ENCODE peak calls at places on chromosome 10, in five cellular contexts. One of them, this sample, is unnamed.
A peak's percentile ranks its signal among the peaks of the same experiment; 100 is the strongest.

GRCh38 chr10:77571490-77571889 is 66.1 kb downstream of the KCNMA1 start:
- DNase-seq in keratinocyte: no peak
- DNase-seq in fibroblast of lung: no peak
- DNase-seq in PC-3: no peak
- DNase-seq in neural progenitor cell: no peak
- DNase-seq in this sample: no peak

GRCh38 chr10:396107-396506 is 260.9 kb downstream of the ZMYND11 start:
- DNase-seq in keratinocyte: no peak
- DNase-seq in fibroblast of lung: no peak
- DNase-seq in PC-3: no peak
- DNase-seq in neural progenitor cell: no peak
- DNase-seq in this sample: no peak

GRCh38 chr10:20582041-20582440 is 315.1 kb downstream of the NEBL start:
- DNase-seq in keratinocyte: no peak
- DNase-seq in fibroblast of lung: no peak
- DNase-seq in PC-3: no peak
- DNase-seq in neural progenitor cell: no peak
- DNase-seq in this sample: no peak

GRCh38 chr10:73788864-73789658 is 3.7 kb downstream of the ZSWIM8 start:
- DNase-seq in keratinocyte: no peak
- DNase-seq in fibroblast of lung: no peak
- DNase-seq in PC-3: no peak
- DNase-seq in neural progenitor cell: no peak
- DNase-seq in this sample: no peak

GRCh38 chr10:83957168-83957750 is 182.1 kb upstream of the GHITM start:
- DNase-seq in keratinocyte: no peak
- DNase-seq in fibroblast of lung: no peak
- DNase-seq in PC-3: no peak
- DNase-seq in neural progenitor cell: peak; percentile 80
- DNase-seq in this sample: peak; percentile 50

GRCh38 chr10:129079705-129080104 is 387.3 kb upstream of the MGMT start:
- DNase-seq in keratinocyte: no peak
- DNase-seq in fibroblast of lung: no peak
- DNase-seq in PC-3: no peak
- DNase-seq in neural progenitor cell: peak; percentile 61
- DNase-seq in this sample: peak; percentile 94

GRCh38 chr10:121823993-121824463 is 103.8 kb downstream of the ATE1 start:
- DNase-seq in keratinocyte: no peak
- DNase-seq in fibroblast of lung: peak; percentile 61
- DNase-seq in PC-3: peak; percentile 62
- DNase-seq in neural progenitor cell: peak; percentile 43
- DNase-seq in this sample: peak; percentile 62

GRCh38 chr10:102627446-102628293 is 16.6 kb upstream of the TRIM8 start:
- DNase-seq in keratinocyte: no peak
- DNase-seq in fibroblast of lung: peak; percentile 62
- DNase-seq in PC-3: peak; percentile 25
- DNase-seq in neural progenitor cell: peak; percentile 91
- DNase-seq in this sample: no peak

GRCh38 chr10:5890519-5890878 is 456 bp downstream of the FBH1 start:
- DNase-seq in keratinocyte: no peak
- DNase-seq in fibroblast of lung: peak; percentile 18
- DNase-seq in PC-3: peak; percentile 1
- DNase-seq in neural progenitor cell: peak; percentile 45
- DNase-seq in this sample: peak; percentile 5

GRCh38 chr10:12785338-12785934 is 216.1 kb downstream of the CCDC3 start:
- DNase-seq in keratinocyte: no peak
- DNase-seq in fibroblast of lung: no peak
- DNase-seq in PC-3: peak; percentile 22
- DNase-seq in neural progenitor cell: peak; percentile 45
- DNase-seq in this sample: no peak

GRCh38 chr10:86871563-86872183 is 85.7 kb downstream of the MMRN2 start:
- DNase-seq in keratinocyte: no peak
- DNase-seq in fibroblast of lung: no peak
- DNase-seq in PC-3: no peak
- DNase-seq in neural progenitor cell: peak; percentile 10
- DNase-seq in this sample: no peak

GRCh38 chr10:89480047-89480446 is 55.3 kb downstream of the SLC16A12 start:
- DNase-seq in keratinocyte: no peak
- DNase-seq in fibroblast of lung: peak; percentile 70
- DNase-seq in PC-3: no peak
- DNase-seq in neural progenitor cell: no peak
- DNase-seq in this sample: no peak

GRCh38 chr10:84348431-84348830 is 20.0 kb downstream of the CCSER2 start:
- DNase-seq in keratinocyte: no peak
- DNase-seq in fibroblast of lung: no peak
- DNase-seq in PC-3: peak; percentile 32
- DNase-seq in neural progenitor cell: no peak
- DNase-seq in this sample: no peak

GRCh38 chr10:74825371-74826141 is 844 bp upstream of the KAT6B start:
- DNase-seq in keratinocyte: no peak
- DNase-seq in fibroblast of lung: no peak
- DNase-seq in PC-3: peak; percentile 74
- DNase-seq in neural progenitor cell: peak; percentile 89
- DNase-seq in this sample: peak; percentile 57

GRCh38 chr10:91051834-91052233 is 130.9 kb upstream of the ANKRD1 start:
- DNase-seq in keratinocyte: no peak
- DNase-seq in fibroblast of lung: peak; percentile 55
- DNase-seq in PC-3: no peak
- DNase-seq in neural progenitor cell: no peak
- DNase-seq in this sample: no peak

GRCh38 chr10:128566376-128566968 is 440.2 kb upstream of the MKI67 start:
- DNase-seq in keratinocyte: no peak
- DNase-seq in fibroblast of lung: no peak
- DNase-seq in PC-3: no peak
- DNase-seq in neural progenitor cell: no peak
- DNase-seq in this sample: no peak

GRCh38 chr10:99235872-99236626 is 397 bp upstream of the HPSE2 start:
- DNase-seq in keratinocyte: no peak
- DNase-seq in fibroblast of lung: peak; percentile 43
- DNase-seq in PC-3: no peak
- DNase-seq in neural progenitor cell: peak; percentile 68
- DNase-seq in this sample: peak; percentile 12

GRCh38 chr10:21813944-21814343 is 189.6 kb downstream of the DNAJC1 start:
- DNase-seq in keratinocyte: no peak
- DNase-seq in fibroblast of lung: no peak
- DNase-seq in PC-3: no peak
- DNase-seq in neural progenitor cell: no peak
- DNase-seq in this sample: no peak

GRCh38 chr10:21807162-21807561 is 196.4 kb downstream of the DNAJC1 start:
- DNase-seq in keratinocyte: no peak
- DNase-seq in fibroblast of lung: no peak
- DNase-seq in PC-3: no peak
- DNase-seq in neural progenitor cell: peak; percentile 88
- DNase-seq in this sample: peak; percentile 51

GRCh38 chr10:21808525-21808924 is 195.0 kb downstream of the DNAJC1 start:
- DNase-seq in keratinocyte: no peak
- DNase-seq in fibroblast of lung: no peak
- DNase-seq in PC-3: no peak
- DNase-seq in neural progenitor cell: peak; percentile 21
- DNase-seq in this sample: peak; percentile 7

GRCh38 chr10:21811245-21811585 is 192.3 kb downstream of the DNAJC1 start:
- DNase-seq in keratinocyte: peak; percentile 25
- DNase-seq in fibroblast of lung: no peak
- DNase-seq in PC-3: no peak
- DNase-seq in neural progenitor cell: no peak
- DNase-seq in this sample: no peak

DNA sequence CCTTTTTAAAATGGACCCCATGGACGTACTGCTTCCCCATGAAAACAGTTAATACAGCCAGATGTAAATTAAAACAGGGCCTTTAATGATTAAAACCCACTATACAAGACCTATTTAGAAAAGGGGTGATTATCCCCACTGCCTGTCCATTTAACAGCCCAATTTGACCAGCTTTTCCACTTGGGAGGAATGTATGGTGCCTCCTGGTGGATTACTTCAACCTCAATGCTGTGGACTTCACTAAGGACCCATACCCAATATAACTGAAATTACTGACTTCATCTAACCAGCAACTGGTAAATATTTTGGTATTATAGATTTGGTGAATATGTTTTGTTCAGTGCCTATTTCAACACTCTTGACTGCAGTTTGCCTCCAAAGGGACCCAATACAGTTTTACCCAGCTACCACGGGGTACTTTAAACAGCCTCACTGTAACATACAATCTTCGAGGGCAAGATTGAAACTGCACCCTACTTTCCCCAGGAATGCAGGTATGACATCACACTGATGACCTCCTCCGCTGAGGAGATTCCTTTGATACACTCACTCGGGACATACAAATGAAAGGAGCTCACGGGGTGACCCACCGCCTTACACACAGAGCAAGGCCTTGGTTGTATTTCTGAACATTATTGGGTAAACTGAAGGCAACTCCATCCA is 192.8 kb downstream of the DNAJC1 start:
- DNase-seq in keratinocyte: no peak
- DNase-seq in fibroblast of lung: no peak
- DNase-seq in PC-3: no peak
- DNase-seq in neural progenitor cell: no peak
- DNase-seq in this sample: no peak
- H3K27ac ChIP-seq in keratinocyte: peak overlapping the region; percentile 17
- H3K27ac ChIP-seq in fibroblast of lung: no peak overlapping the region
- H3K27ac ChIP-seq in PC-3: no peak overlapping the region
- H3K27ac ChIP-seq in neural progenitor cell: no peak overlapping the region
- H3K27ac ChIP-seq in this sample: no peak overlapping the region

GRCh38 chr10:93063977-93064660 is 3.5 kb downstream of the CYP26C1 start:
- DNase-seq in keratinocyte: no peak
- DNase-seq in fibroblast of lung: no peak
- DNase-seq in PC-3: no peak
- DNase-seq in neural progenitor cell: no peak
- DNase-seq in this sample: no peak

GRCh38 chr10:93066544-93066913 is 5.9 kb downstream of the CYP26C1 start:
- DNase-seq in keratinocyte: no peak
- DNase-seq in fibroblast of lung: no peak
- DNase-seq in PC-3: no peak
- DNase-seq in neural progenitor cell: no peak
- DNase-seq in this sample: no peak

GRCh38 chr10:93064874-93065660 is 4.5 kb downstream of the CYP26C1 start:
- DNase-seq in keratinocyte: no peak
- DNase-seq in fibroblast of lung: no peak
- DNase-seq in PC-3: no peak
- DNase-seq in neural progenitor cell: no peak
- DNase-seq in this sample: no peak

GRCh38 chr10:93067443-93068365 is 6.0 kb upstream of the CYP26A1 start:
- DNase-seq in keratinocyte: no peak
- DNase-seq in fibroblast of lung: no peak
- DNase-seq in PC-3: no peak
- DNase-seq in neural progenitor cell: no peak
- DNase-seq in this sample: no peak

DNA sequence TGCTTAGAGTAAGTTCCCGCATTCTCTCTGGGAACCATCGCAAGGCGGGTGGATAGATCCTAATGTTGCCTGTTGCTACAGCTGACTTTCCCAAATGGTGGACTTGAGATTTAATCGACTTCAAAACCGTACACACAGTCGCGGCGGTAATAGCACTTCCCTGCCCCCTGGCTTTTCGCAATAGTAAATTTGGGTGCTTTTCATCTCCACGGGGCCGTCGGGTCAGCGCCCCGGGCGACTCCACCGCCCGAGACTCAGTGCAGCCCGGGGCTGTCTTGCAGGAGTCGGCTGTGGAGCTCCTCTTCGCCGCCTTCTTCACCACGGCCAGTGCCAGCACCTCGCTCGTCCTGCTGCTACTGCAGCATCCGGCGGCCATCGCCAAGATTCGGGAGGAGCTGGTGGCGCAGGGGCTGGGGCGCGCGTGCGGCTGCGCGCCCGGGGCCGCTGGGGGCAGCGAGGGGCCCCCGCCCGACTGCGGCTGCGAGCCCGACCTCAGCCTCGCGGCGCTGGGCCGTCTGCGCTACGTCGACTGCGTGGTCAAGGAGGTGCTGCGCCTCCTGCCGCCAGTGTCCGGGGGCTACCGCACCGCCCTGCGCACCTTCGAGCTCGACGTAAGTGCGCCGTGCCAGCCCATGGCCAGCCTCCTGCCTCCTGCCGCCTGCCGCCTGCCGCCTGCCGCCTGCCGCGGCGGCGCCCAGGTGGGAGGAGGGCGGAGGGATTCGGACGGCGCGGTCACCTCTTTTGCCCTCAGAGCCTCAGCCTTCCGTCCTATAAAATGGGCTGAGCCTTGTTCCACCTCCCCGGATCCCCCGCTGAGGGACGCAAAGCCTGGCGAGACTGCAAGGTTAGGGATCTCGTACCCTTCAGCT is 5.3 kb downstream of the CYP26C1 start:
- DNase-seq in keratinocyte: no peak
- DNase-seq in fibroblast of lung: no peak
- DNase-seq in PC-3: no peak
- DNase-seq in neural progenitor cell: peak; percentile 79
- DNase-seq in this sample: no peak
- TF ChIP-seq EZH2 in keratinocyte: peak; percentile 93
- TF ChIP-seq EZH2 in fibroblast of lung: peak; percentile 74
- TF ChIP-seq EZH2 in PC-3: no peak
- TF ChIP-seq EZH2 in neural progenitor cell: peak; percentile 91
- TF ChIP-seq EZH2 in this sample: peak; percentile 2

GRCh38 chr10:33273295-33274002 is 61.0 kb downstream of the NRP1 start:
- DNase-seq in keratinocyte: no peak
- DNase-seq in fibroblast of lung: peak; percentile 99
- DNase-seq in PC-3: peak; percentile 100
- DNase-seq in neural progenitor cell: peak; percentile 28
- DNase-seq in this sample: peak; percentile 97
- H3K27ac ChIP-seq in keratinocyte: peak overlapping the region; percentile 55
- H3K27ac ChIP-seq in fibroblast of lung: peak overlapping the region; percentile 93
- H3K27ac ChIP-seq in PC-3: peak overlapping the region; percentile 71
- H3K27ac ChIP-seq in neural progenitor cell: peak overlapping the region; percentile 43
- H3K27ac ChIP-seq in this sample: peak overlapping the region; percentile 77

GRCh38 chr10:117543999-117544728 is 1.6 kb downstream of the EMX2 start:
- DNase-seq in keratinocyte: no peak
- DNase-seq in fibroblast of lung: no peak
- DNase-seq in PC-3: no peak
- DNase-seq in neural progenitor cell: peak; percentile 73
- DNase-seq in this sample: no peak

GRCh38 chr10:117541405-117541908 is 1.1 kb upstream of the EMX2 start:
- DNase-seq in keratinocyte: peak; percentile 32
- DNase-seq in fibroblast of lung: no peak
- DNase-seq in PC-3: no peak
- DNase-seq in neural progenitor cell: peak; percentile 90
- DNase-seq in this sample: peak; percentile 40

GRCh38 chr10:117541909-117542705 is 439 bp upstream of the EMX2 start:
- DNase-seq in keratinocyte: peak; percentile 59
- DNase-seq in fibroblast of lung: peak; percentile 18
- DNase-seq in PC-3: no peak
- DNase-seq in neural progenitor cell: peak; percentile 96
- DNase-seq in this sample: peak; percentile 73

GRCh38 chr10:117543245-117543998 is 876 bp downstream of the EMX2 start:
- DNase-seq in keratinocyte: no peak
- DNase-seq in fibroblast of lung: no peak
- DNase-seq in PC-3: no peak
- DNase-seq in neural progenitor cell: peak; percentile 86
- DNase-seq in this sample: peak; percentile 57

DNA sequence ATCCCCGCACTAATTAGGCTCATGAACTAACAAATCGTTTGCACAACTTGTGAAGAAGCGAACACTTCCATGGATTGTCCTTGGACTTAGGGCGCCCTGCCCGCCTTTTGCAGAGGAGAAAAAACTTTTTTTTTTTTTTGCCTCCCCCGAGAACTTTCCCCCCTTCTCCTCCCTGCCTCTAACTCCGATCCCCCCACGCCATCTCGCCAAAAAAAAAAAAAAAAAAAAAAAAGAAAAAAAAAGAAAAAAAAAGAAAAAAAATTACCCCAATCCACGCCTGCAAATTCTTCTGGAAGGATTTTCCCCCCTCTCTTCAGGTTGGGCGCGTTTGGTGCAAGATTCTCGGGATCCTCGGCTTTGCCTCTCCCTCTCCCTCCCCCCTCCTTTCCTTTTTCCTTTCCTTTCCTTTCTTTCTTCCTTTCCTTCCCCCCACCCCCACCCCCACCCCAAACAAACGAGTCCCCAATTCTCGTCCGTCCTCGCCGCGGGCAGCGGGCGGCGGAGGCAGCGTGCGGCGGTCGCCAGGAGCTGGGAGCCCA is at the start of gene EMX2:
- DNase-seq in keratinocyte: no peak
- DNase-seq in fibroblast of lung: no peak
- DNase-seq in PC-3: no peak
- DNase-seq in neural progenitor cell: no peak
- DNase-seq in this sample: no peak
- TF ChIP-seq EZH2 in keratinocyte: no peak
- TF ChIP-seq EZH2 in fibroblast of lung: no peak
- TF ChIP-seq EZH2 in PC-3: no peak
- TF ChIP-seq EZH2 in neural progenitor cell: no peak
- TF ChIP-seq EZH2 in this sample: no peak